ENCODE peak calls at places on chromosomes 7 and 10, in five cellular contexts. G, O, N, Z and D are unnamed samples.

GRCh38 chr10:20598590-20598989 is 298.5 kb downstream of the NEBL start:
- DNase-seq in Z (peak; percentile 17), O (peak; percentile 60), G (peak; percentile 76), N (peak; percentile 18), D (peak; percentile 89)

GRCh38 chr10:31320598-31321211 is 1.7 kb downstream of the ZEB1 start:
- DNase-seq in Z (peak; percentile 25), N (peak; percentile 11), G (peak; percentile 13), O (peak; percentile 53), D (peak; percentile 44)

GRCh38 chr10:12181065-12181775 is 14.5 kb downstream of the NUDT5 start:
- DNase-seq in G (no peak), Z (no peak), O (no peak), N (no peak), D (no peak)

GRCh38 chr7:34060548-34060947 is 155.2 kb downstream of the BMPER start:
- DNase-seq in G (peak; percentile 82), Z (no peak), N (no peak), O (no peak), D (peak; percentile 51)

GRCh38 chr7:76364198-76364584 is 5.4 kb upstream of the YWHAG start:
- DNase-seq in N (no peak), G (peak; percentile 90), O (no peak), Z (no peak), D (peak; percentile 79)

GRCh38 chr7:38731195-38731594 is 100.0 kb upstream of the AMPH start:
- DNase-seq in O (no peak), N (no peak), G (peak; percentile 21), Z (no peak), D (peak; percentile 62)

GRCh38 chr10:126058507-126058906 is 162.1 kb downstream of the FANK1 start:
- DNase-seq in O (no peak), Z (peak; percentile 50), N (no peak), G (no peak), D (no peak)

GRCh38 chr10:20147679-20148078 is 331.4 kb downstream of the PLXDC2 start:
- DNase-seq in Z (no peak), O (no peak), G (peak; percentile 26), N (no peak), D (peak; percentile 77)

GRCh38 chr10:70782401-70783055 is 2.6 kb downstream of the TBATA start:
- DNase-seq in N (no peak), Z (no peak), G (no peak), O (peak; percentile 34), D (no peak)

GRCh38 chr10:2851544-2851943 is 215.8 kb upstream of the PFKP start:
- DNase-seq in G (no peak), Z (no peak), O (no peak), N (no peak), D (no peak)

GRCh38 chr7:1247527-1248041 is 14.9 kb downstream of the UNCX start:
- DNase-seq in N (no peak), O (no peak), Z (no peak), G (no peak), D (no peak)

GRCh38 chr7:48390381-48391327 is 219.4 kb downstream of the ABCA13 start:
- DNase-seq in O (no peak), G (no peak), Z (no peak), N (no peak), D (no peak)

GRCh38 chr10:74813371-74813770 is 13.0 kb upstream of the KAT6B start:
- DNase-seq in N (no peak), Z (no peak), O (no peak), G (no peak), D (no peak)

GRCh38 chr7:130872756-130873448 is 138.9 kb upstream of the KLF14 start:
- DNase-seq in Z (no peak), O (no peak), G (no peak), N (no peak), D (peak; percentile 34)

GRCh38 chr7:96786261-96786997 is 76.8 kb upstream of the SEM1 start:
- DNase-seq in N (no peak), O (peak; percentile 19), Z (no peak), G (no peak), D (no peak)

GRCh38 chr7:33705333-33705833 is 200.0 kb upstream of the BMPER start:
- DNase-seq in O (no peak), Z (no peak), N (no peak), G (no peak), D (no peak)

GRCh38 chr10:89371987-89372386 is 5.9 kb upstream of the IFIT1B start:
- DNase-seq in N (no peak), O (no peak), G (no peak), Z (no peak), D (no peak)

GRCh38 chr7:72386152-72386551 is 26.0 kb downstream of the CALN1 start:
- DNase-seq in N (no peak), G (no peak), Z (no peak), O (no peak), D (no peak)

GRCh38 chr10:104501864-104502579 is 139.1 kb upstream of the SORCS3 start:
- DNase-seq in G (no peak), O (no peak), Z (no peak), N (no peak), D (no peak)

GRCh38 chr10:58531084-58531695 is 18.5 kb downstream of the BICC1 start:
- DNase-seq in G (peak; percentile 62), O (no peak), Z (peak; percentile 59), N (no peak), D (peak; percentile 80)

GRCh38 chr7:128151646-128152045 is 89.4 kb upstream of the LEP start:
- DNase-seq in O (no peak), N (no peak), Z (no peak), G (no peak), D (no peak)

GRCh38 chr10:110260746-110261477 is 43.8 kb downstream of the SMNDC1 start:
- DNase-seq in N (no peak), G (no peak), Z (no peak), O (no peak), D (no peak)

GRCh38 chr10:74842301-74842700 is 15.9 kb downstream of the KAT6B start:
- DNase-seq in G (no peak), Z (no peak), O (no peak), N (no peak), D (no peak)

GRCh38 chr7:100175296-100175935 is 1.8 kb downstream of the GPC2 start:
- DNase-seq in O (no peak), Z (no peak), G (no peak), N (no peak), D (no peak)

GRCh38 chr7:17976952-17977351 is 36.7 kb upstream of the SNX13 start:
- DNase-seq in G (no peak), N (no peak), Z (no peak), O (no peak), D (no peak)

GRCh38 chr10:124003481-124004371 is 89.7 kb downstream of the CHST15 start:
- DNase-seq in G (no peak), Z (no peak), O (no peak), N (no peak), D (no peak)

GRCh38 chr10:25078659-25079429 is 62.4 kb downstream of the THNSL1 start:
- DNase-seq in G (peak; percentile 56), O (no peak), N (no peak), Z (no peak), D (peak; percentile 9)

GRCh38 chr7:41328544-41328943 is 374.3 kb downstream of the INHBA start:
- DNase-seq in Z (no peak), O (no peak), N (no peak), G (no peak), D (no peak)

GRCh38 chr10:104559935-104560334 is 81.2 kb upstream of the SORCS3 start:
- DNase-seq in O (no peak), Z (no peak), G (no peak), N (no peak), D (peak; percentile 12)

GRCh38 chr10:130377986-130378545 is 241.9 kb downstream of the GLRX3 start:
- DNase-seq in Z (no peak), O (no peak), G (no peak), N (no peak), D (no peak)

GRCh38 chr10:33136271-33136670 is 178.2 kb upstream of the ITGB1 start:
- DNase-seq in O (no peak), N (no peak), Z (no peak), G (peak; percentile 88), D (peak; percentile 95)

GRCh38 chr7:135517060-135517459 is 7.2 kb upstream of the CNOT4 start:
- DNase-seq in G (no peak), O (no peak), N (no peak), Z (no peak), D (no peak)

GRCh38 chr7:93717217-93717900 is 142.8 kb upstream of the CALCR start:
- DNase-seq in G (peak; percentile 75), N (no peak), O (no peak), Z (no peak), D (peak; percentile 81)